ENCODE peak calls at places on chromosomes 11 and 22, in four cellular contexts. F, K, A and P are unnamed samples.

GRCh38 chr11:94326947-94327346 is 22.6 kb downstream of the IZUMO1R start:
- DNase-seq in F (no peak), K (no peak), A (no peak), P (no peak)

GRCh38 chr11:27427183-27427980 is 45.2 kb downstream of the LGR4 start:
- DNase-seq in F (no peak), K (no peak), A (no peak), P (no peak)

GRCh38 chr11:57935402-57936049 is 88.2 kb upstream of the OR9Q1 start:
- DNase-seq in F (no peak), K (no peak), A (no peak), P (peak)

GRCh38 chr22:50009251-50009650 is 3.3 kb downstream of the IL17REL start:
- DNase-seq in F (no peak), K (no peak), A (peak), P (no peak)

GRCh38 chr11:69230856-69231425 is 63.0 kb upstream of the MYEOV start:
- DNase-seq in F (no peak), K (no peak), A (no peak), P (no peak)

GRCh38 chr11:112610996-112611795 is 350.0 kb upstream of the NCAM1 start:
- DNase-seq in F (no peak), K (no peak), A (no peak), P (no peak)

GRCh38 chr22:32052259-32052658 is 9.2 kb downstream of the SLC5A1 start:
- DNase-seq in F (no peak), K (no peak), A (no peak), P (no peak)

GRCh38 chr11:128463386-128463829 is 124.0 kb downstream of the ETS1 start:
- DNase-seq in F (no peak), K (no peak), A (no peak), P (no peak)

GRCh38 chr11:76624515-76625379 is 45.8 kb downstream of the LRRC32 start:
- DNase-seq in F (peak), K (no peak), A (no peak), P (no peak)

GRCh38 chr11:112310414-112310813 is 49.8 kb upstream of the PLET1 start:
- DNase-seq in F (no peak), K (no peak), A (no peak), P (no peak)

GRCh38 chr11:43504316-43504950 is 145.7 kb downstream of the TTC17 start:
- DNase-seq in F (no peak), K (no peak), A (peak), P (peak)

GRCh38 chr22:36339171-36340065 is 48.3 kb downstream of the MYH9 start:
- DNase-seq in F (no peak), K (no peak), A (no peak), P (no peak)

DNA sequence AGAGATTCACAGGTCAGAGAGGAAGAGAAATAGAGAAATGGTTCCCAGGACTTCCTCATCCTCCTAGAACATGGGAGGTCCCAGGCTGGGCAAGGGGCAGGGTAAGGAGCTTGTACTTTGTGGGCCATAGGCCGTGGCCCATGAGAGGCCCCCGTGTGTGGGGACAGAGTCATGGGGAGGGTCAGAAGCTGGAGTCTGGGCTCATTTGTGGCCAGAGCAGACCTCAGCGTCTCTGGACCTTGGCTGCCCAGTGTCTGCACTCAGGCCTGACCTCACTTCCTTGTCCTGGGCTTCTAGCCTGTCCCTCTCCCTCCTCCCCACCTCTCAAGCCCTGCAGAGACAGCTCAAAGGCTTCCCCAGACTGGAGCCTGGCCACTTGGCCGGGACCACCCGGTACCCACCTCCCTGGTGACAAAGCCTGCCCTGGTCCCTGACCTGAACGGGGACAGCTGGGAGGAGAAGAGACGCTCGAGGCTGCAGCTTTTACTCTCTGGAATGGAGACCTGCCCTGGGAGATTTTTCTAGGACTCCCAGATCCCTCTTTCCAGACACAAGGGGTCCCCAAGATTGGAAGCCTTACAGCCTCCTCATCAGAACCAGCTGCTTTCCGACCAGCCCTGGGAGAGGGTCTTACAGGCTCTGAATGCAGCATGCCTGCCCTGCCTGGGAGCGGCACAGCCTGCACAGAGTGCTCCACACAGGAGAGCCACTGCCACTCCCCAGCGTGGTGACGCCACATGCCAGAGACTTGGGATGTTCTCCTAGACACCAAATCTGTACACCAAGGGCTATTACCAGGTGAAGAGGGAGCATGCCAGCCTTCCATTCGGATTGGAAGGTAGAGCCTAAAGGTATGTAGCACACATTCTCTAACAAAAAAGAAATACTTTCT is 569.0 kb upstream of the B3GAT1 start:
- DNase-seq in F (no peak), K (no peak), A (no peak), P (no peak)
- TF ChIP-seq BRCA1 in F (no peak), K (no peak), A (no peak), P (no peak)

GRCh38 chr11:97615541-97615940 is 1225.7 kb downstream of the JRKL start:
- DNase-seq in F (no peak), K (no peak), A (no peak), P (no peak)
- H3K27ac ChIP-seq in F (no peak), K (no peak), A (no peak), P (no peak)

GRCh38 chr11:64251986-64252837 is 882 bp downstream of the PLCB3 start:
- DNase-seq in F (peak), K (no peak), A (peak), P (no peak)
- TF ChIP-seq BRCA1 in F (no peak), K (no peak), A (no peak), P (no peak)

GRCh38 chr11:63681208-63682044 is at the start of gene RTN3:
- DNase-seq in F (peak), K (peak), A (peak), P (peak)

GRCh38 chr11:63683133-63683991 is 2.1 kb downstream of the RTN3 start:
- DNase-seq in F (no peak), K (no peak), A (no peak), P (no peak)

GRCh38 chr11:63682045-63682915 is 980 bp downstream of the RTN3 start:
- DNase-seq in F (peak), K (no peak), A (peak), P (peak)

GRCh38 chr11:63680842-63681207 is 475 bp upstream of the RTN3 start:
- DNase-seq in F (no peak), K (no peak), A (no peak), P (no peak)
- H3K27ac ChIP-seq in F (peak), K (no peak), A (peak), P (no peak)

GRCh38 chr11:36235750-36236149 is 53.5 kb downstream of the COMMD9 start:
- DNase-seq in F (no peak), K (no peak), A (no peak), P (peak)
- TF ChIP-seq BRCA1 in F (no peak), K (no peak), A (no peak), P (no peak)

GRCh38 chr11:35247863-35248262 is 108.9 kb downstream of the CD44 start:
- DNase-seq in F (no peak), K (no peak), A (no peak), P (no peak)
- H3K27ac ChIP-seq in F (no peak), K (no peak), A (no peak), P (no peak)

GRCh38 chr11:66888282-66888681 is 31.4 kb downstream of the LRFN4 start:
- DNase-seq in F (no peak), K (no peak), A (no peak), P (no peak)
- TF ChIP-seq BRCA1 in F (no peak), K (no peak), A (no peak), P (no peak)

GRCh38 chr11:117841582-117842031 is 17.1 kb upstream of the FXYD2 start:
- DNase-seq in F (no peak), K (no peak), A (no peak), P (no peak)
- H3K27ac ChIP-seq in F (no peak), K (no peak), A (no peak), P (no peak)

GRCh38 chr11:92769125-92769524 is 200.3 kb upstream of the MTNR1B start:
- DNase-seq in F (no peak), K (no peak), A (no peak), P (no peak)

GRCh38 chr11:92764128-92764527 is 205.3 kb upstream of the MTNR1B start:
- DNase-seq in F (no peak), K (no peak), A (no peak), P (no peak)

GRCh38 chr11:92765418-92765817 is 204.0 kb upstream of the MTNR1B start:
- DNase-seq in F (no peak), K (no peak), A (no peak), P (no peak)

GRCh38 chr11:92767416-92767815 is 202.0 kb upstream of the MTNR1B start:
- DNase-seq in F (no peak), K (no peak), A (no peak), P (no peak)

GRCh38 chr11:92765965-92766371 is 203.5 kb upstream of the MTNR1B start:
- DNase-seq in F (no peak), K (no peak), A (peak), P (no peak)
- TF ChIP-seq BRCA1 in F (no peak), K (no peak), A (no peak), P (no peak)

GRCh38 chr22:44209343-44209742 is 28.6 kb downstream of the PARVG start:
- DNase-seq in F (no peak), K (no peak), A (no peak), P (no peak)

GRCh38 chr22:44207173-44207980 is 26.7 kb downstream of the PARVG start:
- DNase-seq in F (no peak), K (no peak), A (no peak), P (no peak)

GRCh38 chr22:44206696-44207095 is 26.0 kb downstream of the PARVG start:
- DNase-seq in F (no peak), K (no peak), A (no peak), P (no peak)

GRCh38 chr22:44205713-44206645 is 25.3 kb downstream of the PARVG start:
- DNase-seq in F (no peak), K (no peak), A (no peak), P (no peak)

GRCh38 chr22:44207981-44208317 is 27.2 kb downstream of the PARVG start:
- DNase-seq in F (no peak), K (no peak), A (no peak), P (no peak)
- H3K27ac ChIP-seq in F (no peak), K (no peak), A (no peak), P (no peak)